ENCODE peak calls at places on chromosomes 13 and 19, in ten cellular contexts. Q, I, V, B, Z, U, G, N, C and Y are unnamed samples.

GRCh38 chr13:48749699-48750473 is 96.2 kb downstream of the CYSLTR2 start:
- DNase-seq in Q (peak; percentile 98), I (peak; percentile 82), V (peak; percentile 69), B (peak; percentile 99), Z (peak; percentile 84), U (peak; percentile 29), G (peak; percentile 94), N (peak; percentile 52), C (peak; percentile 86), Y (peak; percentile 85)

GRCh38 chr19:1311543-1312091 is 25.9 kb downstream of the EFNA2 start:
- DNase-seq in Q (no peak), I (no peak), V (no peak), B (no peak), Z (no peak), U (no peak), G (no peak), N (no peak), C (no peak), Y (no peak)

GRCh38 chr13:23771966-23772365 is 117.2 kb downstream of the MIPEP start:
- DNase-seq in Q (no peak), I (no peak), V (no peak), B (peak; percentile 23), Z (no peak), U (no peak), G (no peak), N (no peak), C (no peak), Y (no peak)

GRCh38 chr13:109776575-109776974 is 9.8 kb downstream of the IRS2 start:
- DNase-seq in Q (peak; percentile 18), I (no peak), V (no peak), B (no peak), Z (no peak), U (no peak), G (no peak), N (no peak), C (no peak), Y (no peak)

GRCh38 chr19:29672933-29673336 is 7.7 kb downstream of the PLEKHF1 start:
- DNase-seq in Q (no peak), I (peak; percentile 86), V (no peak), B (no peak), Z (no peak), U (peak; percentile 68), G (no peak), N (peak; percentile 88), C (no peak), Y (peak; percentile 84)

GRCh38 chr13:108962652-108963051 is 333.2 kb downstream of the MYO16 start:
- DNase-seq in Q (no peak), I (no peak), V (no peak), B (no peak), Z (no peak), U (no peak), G (no peak), N (no peak), C (no peak), Y (no peak)

GRCh38 chr19:18107235-18108083 is 9.9 kb downstream of the MAST3 start:
- DNase-seq in Q (no peak), I (no peak), V (no peak), B (no peak), Z (no peak), U (no peak), G (no peak), N (no peak), C (no peak), Y (no peak)

GRCh38 chr19:33071887-33072286 is 7.2 kb upstream of the RHPN2 start:
- DNase-seq in Q (no peak), I (no peak), V (no peak), B (no peak), Z (no peak), U (no peak), G (no peak), N (no peak), C (no peak), Y (no peak)

GRCh38 chr19:38210458-38210987 is 13.5 kb downstream of the DPF1 start:
- DNase-seq in Q (peak; percentile 37), I (no peak), V (no peak), B (no peak), Z (peak; percentile 80), U (no peak), G (peak; percentile 34), N (no peak), C (no peak), Y (no peak)

GRCh38 chr13:69751259-69751658 is 356.4 kb upstream of the ATXN8OS start:
- DNase-seq in Q (no peak), I (no peak), V (no peak), B (no peak), Z (no peak), U (no peak), G (no peak), N (no peak), C (no peak), Y (no peak)

GRCh38 chr13:28544026-28544425 is 49.1 kb upstream of the FLT1 start:
- DNase-seq in Q (no peak), I (no peak), V (no peak), B (no peak), Z (no peak), U (no peak), G (no peak), N (no peak), C (no peak), Y (no peak)

GRCh38 chr19:3304871-3305423 is 61.4 kb upstream of the NFIC start:
- DNase-seq in Q (peak; percentile 59), I (peak; percentile 81), V (no peak), B (peak; percentile 64), Z (peak; percentile 78), U (peak; percentile 63), G (peak; percentile 32), N (peak; percentile 45), C (peak; percentile 80), Y (peak; percentile 61)

GRCh38 chr19:49398931-49399330 is 10.9 kb downstream of the KASH5 start:
- DNase-seq in Q (no peak), I (no peak), V (no peak), B (no peak), Z (no peak), U (no peak), G (no peak), N (no peak), C (no peak), Y (no peak)

GRCh38 chr13:74061939-74062595 is 72.1 kb downstream of the KLF12 start:
- DNase-seq in Q (peak; percentile 47), I (no peak), V (peak; percentile 10), B (peak; percentile 66), Z (no peak), U (no peak), G (no peak), N (no peak), C (no peak), Y (no peak)

GRCh38 chr13:31207630-31208549 is 8.1 kb downstream of the B3GLCT start:
- DNase-seq in Q (peak; percentile 72), I (no peak), V (peak; percentile 19), B (peak; percentile 38), Z (peak; percentile 78), U (no peak), G (no peak), N (no peak), C (no peak), Y (no peak)

GRCh38 chr13:36417328-36417727 is 15.0 kb upstream of the CCNA1 start:
- DNase-seq in Q (no peak), I (no peak), V (no peak), B (no peak), Z (no peak), U (no peak), G (no peak), N (no peak), C (no peak), Y (no peak)

GRCh38 chr13:33260168-33261098 is 25.1 kb downstream of the STARD13 start:
- DNase-seq in Q (peak; percentile 63), I (no peak), V (no peak), B (no peak), Z (peak; percentile 38), U (no peak), G (no peak), N (no peak), C (no peak), Y (no peak)

GRCh38 chr13:32135655-32136054 is 104.1 kb downstream of the FRY start:
- DNase-seq in Q (peak; percentile 67), I (no peak), V (no peak), B (peak; percentile 71), Z (no peak), U (no peak), G (no peak), N (no peak), C (no peak), Y (no peak)

GRCh38 chr13:45007823-45008222 is 18.5 kb downstream of the GPALPP1 start:
- DNase-seq in Q (no peak), I (no peak), V (no peak), B (no peak), Z (no peak), U (no peak), G (no peak), N (no peak), C (no peak), Y (no peak)

GRCh38 chr13:21849323-21849722 is 178.4 kb downstream of the FGF9 start:
- DNase-seq in Q (no peak), I (peak; percentile 3), V (no peak), B (no peak), Z (no peak), U (peak; percentile 13), G (no peak), N (no peak), C (no peak), Y (no peak)

GRCh38 chr13:98480915-98481510 is 95.9 kb downstream of the STK24 start:
- DNase-seq in Q (no peak), I (peak; percentile 68), V (no peak), B (no peak), Z (peak; percentile 69), U (no peak), G (no peak), N (no peak), C (no peak), Y (peak; percentile 59)

GRCh38 chr13:57630661-57631606 is 610 bp upstream of the PCDH17 start:
- DNase-seq in Q (peak; percentile 67), I (no peak), V (no peak), B (no peak), Z (no peak), U (no peak), G (no peak), N (no peak), C (peak; percentile 74), Y (no peak)

GRCh38 chr13:87666826-87667225 is 4.3 kb upstream of the SLITRK5 start:
- DNase-seq in Q (no peak), I (no peak), V (no peak), B (no peak), Z (no peak), U (no peak), G (no peak), N (no peak), C (no peak), Y (no peak)

GRCh38 chr13:97339019-97339988 is 94.7 kb upstream of the RAP2A start:
- DNase-seq in Q (peak; percentile 76), I (no peak), V (peak; percentile 83), B (peak; percentile 92), Z (no peak), U (no peak), G (peak; percentile 84), N (no peak), C (no peak), Y (no peak)

GRCh38 chr19:56837892-56838679 is 2.4 kb downstream of the PEG3 start:
- DNase-seq in Q (peak; percentile 4), I (peak; percentile 3), V (no peak), B (no peak), Z (peak; percentile 80), U (no peak), G (peak; percentile 71), N (no peak), C (peak; percentile 80), Y (no peak)

GRCh38 chr13:66994498-66995365 is 235.4 kb downstream of the PCDH9 start:
- DNase-seq in Q (no peak), I (no peak), V (no peak), B (no peak), Z (no peak), U (no peak), G (no peak), N (no peak), C (no peak), Y (no peak)